ENCODE peak calls at places on chromosomes 5 and 9, in four cellular contexts. I is ascending aorta, Z is foreskin fibroblast, J is OCI-LY7. S is an unnamed sample.

GRCh38 chr5:134554319-134555222 is 29.1 kb downstream of the JADE2 start:
- DNase-seq in I (no peak), J (peak), Z (peak), S (peak)

GRCh38 chr5:180817847-180818246 is 15.2 kb upstream of the MGAT1 start:
- DNase-seq in J (peak), Z (no peak), I (no peak), S (no peak)

GRCh38 chr9:116337015-116337414 is 183.4 kb downstream of the PAPPA start:
- DNase-seq in J (no peak), I (no peak), Z (peak), S (no peak)

GRCh38 chr5:61329729-61330128 is 2.3 kb upstream of the ZSWIM6 start:
- DNase-seq in J (no peak), I (no peak), Z (no peak), S (no peak)

GRCh38 chr5:146400206-146400605 is 46.9 kb upstream of the TCERG1 start:
- DNase-seq in I (no peak), Z (no peak), J (no peak), S (no peak)

GRCh38 chr5:135488727-135489465 is 36.7 kb upstream of the TIFAB start:
- DNase-seq in Z (peak), I (no peak), J (no peak), S (no peak)

GRCh38 chr9:130997925-130998595 is 10.9 kb upstream of the LAMC3 start:
- DNase-seq in I (no peak), Z (no peak), J (peak), S (no peak)

GRCh38 chr9:35051069-35051967 is 21.1 kb downstream of the VCP start:
- DNase-seq in I (no peak), J (peak), Z (peak), S (no peak)

GRCh38 chr9:125977223-125977622 is 230.1 kb downstream of the PBX3 start:
- DNase-seq in I (no peak), Z (no peak), J (no peak), S (no peak)

GRCh38 chr5:124887223-124887622 is 140.8 kb upstream of the ZNF608 start:
- DNase-seq in J (no peak), I (no peak), Z (no peak), S (no peak)

GRCh38 chr5:124889522-124889828 is 143.0 kb upstream of the ZNF608 start:
- DNase-seq in J (no peak), Z (no peak), I (no peak), S (no peak)

GRCh38 chr5:124889850-124890249 is 143.4 kb upstream of the ZNF608 start:
- DNase-seq in Z (no peak), I (no peak), J (no peak), S (no peak)

GRCh38 chr5:124888622-124889521 is 142.4 kb upstream of the ZNF608 start:
- DNase-seq in J (no peak), I (no peak), Z (no peak), S (no peak)

DNA sequence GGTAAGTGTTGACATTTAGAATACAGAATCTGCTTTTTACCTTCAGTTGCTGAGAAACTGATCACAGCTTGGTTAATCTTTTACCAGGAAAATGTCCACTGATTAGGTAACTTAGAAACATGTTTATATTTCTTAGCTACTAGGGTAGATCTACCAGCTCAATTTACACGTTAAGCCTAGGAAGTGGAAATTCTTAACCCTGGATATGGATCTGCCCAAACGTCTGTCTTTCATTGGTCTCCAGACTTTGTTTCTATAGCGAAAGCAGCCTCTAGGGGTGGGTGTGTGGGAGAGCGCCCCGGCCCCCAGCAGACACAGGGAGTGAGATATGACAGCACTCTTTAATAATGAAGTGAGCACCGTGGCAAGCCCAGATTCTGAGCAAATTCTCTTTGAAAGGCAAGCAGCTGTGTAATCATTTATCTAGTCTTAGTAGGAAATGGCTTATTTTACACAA is 141.6 kb upstream of the ZNF608 start:
- DNase-seq in Z (no peak), I (no peak), J (peak), S (no peak)
- TF ChIP-seq CTCF in Z (no peak), I (no peak), J (peak), S (no peak)

GRCh38 chr5:5218396-5218795 is 78.3 kb downstream of the ADAMTS16 start:
- DNase-seq in J (no peak), I (no peak), Z (no peak), S (no peak)

GRCh38 chr5:5217371-5217770 is 77.2 kb downstream of the ADAMTS16 start:
- DNase-seq in J (no peak), I (no peak), Z (no peak), S (no peak)

GRCh38 chr5:5219541-5219940 is 79.4 kb downstream of the ADAMTS16 start:
- DNase-seq in J (no peak), I (no peak), Z (no peak), S (no peak)

GRCh38 chr5:5221731-5222130 is 81.6 kb downstream of the ADAMTS16 start:
- DNase-seq in I (no peak), Z (no peak), J (no peak), S (no peak)

GRCh38 chr5:5220896-5221295 is 80.8 kb downstream of the ADAMTS16 start:
- DNase-seq in Z (no peak), I (no peak), J (no peak), S (no peak)
- TF ChIP-seq CTCF in Z (no peak), I (no peak), J (no peak), S (no peak)

GRCh38 chr5:63963080-63963735 is 963 bp upstream of the HTR1A start:
- DNase-seq in J (peak), Z (peak), I (no peak), S (no peak)
- TF ChIP-seq CTCF in J (peak), Z (peak), I (peak), S (no peak)

GRCh38 chr9:123482295-123482970 is 126.4 kb downstream of the CRB2 start:
- DNase-seq in Z (no peak), I (no peak), J (no peak), S (no peak)
- TF ChIP-seq CTCF in Z (no peak), I (no peak), J (no peak), S (no peak)

GRCh38 chr5:89996892-89997291 is 412.7 kb downstream of the CETN3 start:
- DNase-seq in J (no peak), I (no peak), Z (no peak), S (no peak)

GRCh38 chr5:89998505-89998904 is 411.1 kb downstream of the CETN3 start:
- DNase-seq in Z (no peak), J (no peak), I (no peak), S (no peak)

GRCh38 chr5:90000351-90000750 is 409.2 kb downstream of the CETN3 start:
- DNase-seq in Z (no peak), J (peak), I (no peak), S (no peak)
- TF ChIP-seq CTCF in Z (no peak), J (peak), I (no peak), S (no peak)

DNA sequence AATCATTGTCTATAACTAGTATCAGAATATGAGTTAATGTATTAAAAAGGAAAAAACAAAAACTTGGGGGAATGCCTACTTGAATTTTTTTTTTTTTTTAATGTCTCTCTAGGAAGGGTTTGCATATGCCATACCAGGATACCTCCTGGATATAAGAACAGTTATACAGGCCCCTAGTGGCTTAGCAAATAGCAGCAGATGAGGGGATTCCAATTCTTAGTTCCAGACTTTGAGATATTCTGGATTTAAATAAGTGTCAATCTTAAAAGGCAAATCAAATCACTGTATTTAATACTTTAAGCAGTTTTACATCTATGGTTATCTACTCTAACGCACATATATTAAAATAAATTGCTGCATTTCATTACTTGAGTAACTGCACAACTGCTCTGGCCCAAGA is 1055.5 kb upstream of the DMAC1 start:
- DNase-seq in Z (no peak), J (no peak), I (no peak), S (no peak)
- TF ChIP-seq CTCF in Z (peak), J (peak), I (peak), S (no peak)

GRCh38 chr5:151812757-151813309 is 41.1 kb downstream of the G3BP1 start:
- DNase-seq in J (no peak), I (no peak), Z (no peak), S (no peak)
- TF ChIP-seq CTCF in J (no peak), I (no peak), Z (no peak), S (no peak)

DNA sequence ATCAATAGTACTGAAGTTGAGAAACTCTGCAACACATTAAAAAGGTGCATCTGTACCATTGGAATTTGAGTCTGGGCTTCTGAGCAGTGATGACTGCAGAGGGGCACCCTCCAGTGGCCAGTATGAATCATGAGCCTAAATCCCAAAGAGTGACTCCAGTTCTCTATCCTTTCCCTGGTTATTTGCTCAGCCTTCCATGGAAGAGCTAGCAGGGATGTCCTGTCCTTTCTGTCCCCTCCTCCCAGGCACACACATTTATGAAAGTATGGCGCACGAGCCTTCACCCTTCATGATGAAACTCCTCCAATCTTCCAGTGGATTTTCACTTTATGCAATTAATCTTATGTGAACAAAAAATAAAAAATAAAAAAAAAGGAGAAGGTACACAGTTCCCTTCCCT is 81.0 kb downstream of the ESM1 start:
- DNase-seq in Z (peak), I (no peak), J (no peak), S (no peak)
- TF ChIP-seq CTCF in Z (peak), I (peak), J (peak), S (no peak)

DNA sequence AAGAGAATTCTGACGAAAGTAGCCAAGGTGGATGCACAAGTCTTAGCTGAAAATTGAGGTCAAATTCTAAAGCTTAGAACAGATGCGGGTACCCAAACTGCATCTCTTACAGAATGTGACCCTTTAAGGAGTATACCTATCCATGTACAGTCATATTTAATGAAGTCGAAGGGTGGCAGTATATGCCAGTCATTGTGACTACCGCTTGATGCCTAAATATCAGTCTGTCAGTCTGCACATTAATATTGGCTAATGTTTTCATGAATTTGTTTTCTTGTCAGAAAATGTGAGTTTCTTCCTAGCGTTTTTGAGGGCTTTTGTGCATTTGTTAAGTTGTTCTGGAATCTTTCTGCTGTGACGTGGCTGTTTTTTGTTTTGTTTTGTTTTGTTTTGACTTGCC is 264.5 kb upstream of the ELAVL2 start:
- DNase-seq in I (no peak), Z (no peak), J (no peak), S (no peak)
- TF ChIP-seq CTCF in I (no peak), Z (no peak), J (no peak), S (no peak)

GRCh38 chr5:53334431-53334941 is 145.9 kb upstream of the FST start:
- DNase-seq in I (no peak), Z (peak), J (no peak), S (no peak)

GRCh38 chr5:53333160-53333559 is 147.3 kb upstream of the FST start:
- DNase-seq in I (no peak), J (no peak), Z (peak), S (no peak)

GRCh38 chr5:53337827-53338226 is 142.6 kb upstream of the FST start:
- DNase-seq in J (no peak), Z (no peak), I (no peak), S (no peak)

GRCh38 chr5:53331463-53331862 is 149.0 kb upstream of the FST start:
- DNase-seq in I (no peak), J (no peak), Z (peak), S (no peak)

DNA sequence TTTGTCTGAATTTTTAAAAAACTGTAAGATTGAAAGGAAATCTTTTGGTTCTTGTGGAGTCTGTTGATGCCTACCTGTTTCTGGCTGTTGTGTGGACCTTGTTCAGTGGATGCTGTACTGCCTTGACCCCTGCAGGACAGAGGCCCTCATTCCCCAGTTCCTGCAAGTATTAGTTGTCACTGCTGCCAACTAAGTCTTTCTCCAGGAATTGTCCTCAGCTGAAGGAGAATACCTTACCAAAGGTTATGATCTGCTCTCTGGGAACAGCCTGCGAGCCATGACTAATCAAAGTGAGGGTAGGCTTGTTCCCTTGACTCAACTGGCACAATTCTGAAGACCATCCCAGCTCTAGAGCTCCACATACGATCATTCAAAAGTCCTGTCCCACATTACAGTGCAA is 145.3 kb upstream of the FST start:
- DNase-seq in Z (peak), I (no peak), J (no peak), S (no peak)
- TF ChIP-seq CTCF in Z (peak), I (no peak), J (no peak), S (no peak)